ENCODE peak calls at places on chromosomes 5 and 9, in nine cellular contexts. One of them, this sample, is unnamed.
A peak's percentile ranks its signal among the peaks of the same experiment; 100 is the strongest.

GRCh38 chr5:176818391-176819098 is 8.2 kb downstream of the UNC5A start:
- DNase-seq in PC-3: no peak
- DNase-seq in coronary artery: no peak
- DNase-seq in AG04450: no peak
- DNase-seq in GM23338: no peak
- DNase-seq in heart right ventricle: no peak
- DNase-seq in right lobe of liver: no peak
- DNase-seq in OCI-LY7: no peak
- DNase-seq in cardiac fibroblast: no peak
- DNase-seq in this sample: no peak

GRCh38 chr5:77181596-77182304 is 28.7 kb upstream of the PDE8B start:
- DNase-seq in AG04450: no peak
- DNase-seq in heart right ventricle: no peak
- DNase-seq in GM23338: no peak
- DNase-seq in OCI-LY7: no peak
- DNase-seq in cardiac fibroblast: no peak
- DNase-seq in right lobe of liver: no peak
- DNase-seq in coronary artery: no peak
- DNase-seq in PC-3: no peak
- DNase-seq in this sample: no peak

GRCh38 chr9:111937781-111938426 is 41.3 kb downstream of the UGCG start:
- DNase-seq in AG04450: no peak
- DNase-seq in right lobe of liver: peak; percentile 61
- DNase-seq in coronary artery: no peak
- DNase-seq in PC-3: no peak
- DNase-seq in OCI-LY7: no peak
- DNase-seq in GM23338: no peak
- DNase-seq in cardiac fibroblast: peak; percentile 89
- DNase-seq in heart right ventricle: peak; percentile 16
- DNase-seq in this sample: peak; percentile 66

GRCh38 chr9:133221177-133221809 is 12.2 kb upstream of the OBP2B start:
- DNase-seq in right lobe of liver: no peak
- DNase-seq in cardiac fibroblast: no peak
- DNase-seq in PC-3: no peak
- DNase-seq in AG04450: no peak
- DNase-seq in coronary artery: no peak
- DNase-seq in GM23338: no peak
- DNase-seq in heart right ventricle: no peak
- DNase-seq in OCI-LY7: no peak
- DNase-seq in this sample: no peak

GRCh38 chr5:25744908-25745307 is 1100.1 kb upstream of the CDH10 start:
- DNase-seq in OCI-LY7: no peak
- DNase-seq in GM23338: peak; percentile 24
- DNase-seq in PC-3: no peak
- DNase-seq in AG04450: no peak
- DNase-seq in cardiac fibroblast: no peak
- DNase-seq in right lobe of liver: no peak
- DNase-seq in heart right ventricle: no peak
- DNase-seq in coronary artery: no peak
- DNase-seq in this sample: no peak

GRCh38 chr9:87387351-87388055 is 110.2 kb upstream of the DAPK1 start:
- DNase-seq in coronary artery: no peak
- DNase-seq in AG04450: no peak
- DNase-seq in cardiac fibroblast: peak; percentile 25
- DNase-seq in GM23338: no peak
- DNase-seq in OCI-LY7: no peak
- DNase-seq in heart right ventricle: no peak
- DNase-seq in right lobe of liver: no peak
- DNase-seq in PC-3: no peak
- DNase-seq in this sample: no peak

GRCh38 chr9:79975471-79976316 is 403.9 kb downstream of the TLE4 start:
- DNase-seq in PC-3: no peak
- DNase-seq in OCI-LY7: no peak
- DNase-seq in AG04450: no peak
- DNase-seq in coronary artery: no peak
- DNase-seq in GM23338: peak; percentile 19
- DNase-seq in cardiac fibroblast: no peak
- DNase-seq in right lobe of liver: no peak
- DNase-seq in heart right ventricle: no peak
- DNase-seq in this sample: no peak

GRCh38 chr5:13524931-13525330 is 419.6 kb downstream of the DNAH5 start:
- DNase-seq in right lobe of liver: no peak
- DNase-seq in GM23338: no peak
- DNase-seq in coronary artery: no peak
- DNase-seq in AG04450: no peak
- DNase-seq in PC-3: no peak
- DNase-seq in heart right ventricle: no peak
- DNase-seq in cardiac fibroblast: no peak
- DNase-seq in OCI-LY7: no peak
- DNase-seq in this sample: no peak

GRCh38 chr9:130268521-130269131 is 3.1 kb downstream of the HMCN2 start:
- DNase-seq in GM23338: peak; percentile 76
- DNase-seq in AG04450: no peak
- DNase-seq in right lobe of liver: no peak
- DNase-seq in cardiac fibroblast: no peak
- DNase-seq in OCI-LY7: no peak
- DNase-seq in coronary artery: no peak
- DNase-seq in PC-3: no peak
- DNase-seq in heart right ventricle: no peak
- DNase-seq in this sample: no peak

GRCh38 chr9:110198357-110198756 is 9.6 kb downstream of the C9orf152 start:
- DNase-seq in cardiac fibroblast: no peak
- DNase-seq in PC-3: no peak
- DNase-seq in AG04450: no peak
- DNase-seq in coronary artery: no peak
- DNase-seq in OCI-LY7: no peak
- DNase-seq in heart right ventricle: no peak
- DNase-seq in right lobe of liver: no peak
- DNase-seq in GM23338: no peak
- DNase-seq in this sample: no peak

GRCh38 chr5:83914199-83914598 is 193.5 kb upstream of the HAPLN1 start:
- DNase-seq in AG04450: no peak
- DNase-seq in PC-3: no peak
- DNase-seq in coronary artery: no peak
- DNase-seq in right lobe of liver: no peak
- DNase-seq in OCI-LY7: no peak
- DNase-seq in heart right ventricle: no peak
- DNase-seq in cardiac fibroblast: peak; percentile 67
- DNase-seq in GM23338: no peak
- DNase-seq in this sample: no peak

GRCh38 chr5:102561894-102562760 is 63.3 kb upstream of the SLCO6A1 start:
- DNase-seq in PC-3: peak; percentile 71
- DNase-seq in coronary artery: no peak
- DNase-seq in GM23338: peak; percentile 91
- DNase-seq in right lobe of liver: no peak
- DNase-seq in cardiac fibroblast: peak; percentile 61
- DNase-seq in AG04450: no peak
- DNase-seq in heart right ventricle: peak; percentile 5
- DNase-seq in OCI-LY7: peak; percentile 16
- DNase-seq in this sample: peak; percentile 30

GRCh38 chr9:137462396-137463193 is 3.5 kb upstream of the NSMF start:
- DNase-seq in coronary artery: peak; percentile 72
- DNase-seq in cardiac fibroblast: no peak
- DNase-seq in heart right ventricle: no peak
- DNase-seq in AG04450: no peak
- DNase-seq in GM23338: no peak
- DNase-seq in PC-3: no peak
- DNase-seq in right lobe of liver: no peak
- DNase-seq in OCI-LY7: no peak
- DNase-seq in this sample: peak; percentile 26

GRCh38 chr9:107545036-107545435 is 55.5 kb upstream of the KLF4 start:
- DNase-seq in GM23338: no peak
- DNase-seq in heart right ventricle: no peak
- DNase-seq in PC-3: no peak
- DNase-seq in coronary artery: no peak
- DNase-seq in right lobe of liver: no peak
- DNase-seq in AG04450: no peak
- DNase-seq in OCI-LY7: no peak
- DNase-seq in cardiac fibroblast: no peak
- DNase-seq in this sample: no peak

GRCh38 chr9:107546859-107547258 is 57.3 kb upstream of the KLF4 start:
- DNase-seq in PC-3: no peak
- DNase-seq in cardiac fibroblast: no peak
- DNase-seq in heart right ventricle: no peak
- DNase-seq in right lobe of liver: no peak
- DNase-seq in coronary artery: no peak
- DNase-seq in AG04450: no peak
- DNase-seq in GM23338: no peak
- DNase-seq in OCI-LY7: no peak
- DNase-seq in this sample: no peak

GRCh38 chr9:107547772-107548297 is 58.3 kb upstream of the KLF4 start:
- DNase-seq in right lobe of liver: no peak
- DNase-seq in OCI-LY7: no peak
- DNase-seq in coronary artery: no peak
- DNase-seq in cardiac fibroblast: peak; percentile 19
- DNase-seq in heart right ventricle: peak; percentile 22
- DNase-seq in PC-3: no peak
- DNase-seq in GM23338: no peak
- DNase-seq in AG04450: no peak
- DNase-seq in this sample: no peak

GRCh38 chr9:107547303-107547702 is 57.7 kb upstream of the KLF4 start:
- DNase-seq in right lobe of liver: no peak
- DNase-seq in coronary artery: no peak
- DNase-seq in cardiac fibroblast: no peak
- DNase-seq in AG04450: no peak
- DNase-seq in PC-3: no peak
- DNase-seq in OCI-LY7: no peak
- DNase-seq in heart right ventricle: no peak
- DNase-seq in GM23338: no peak
- DNase-seq in this sample: no peak

DNA sequence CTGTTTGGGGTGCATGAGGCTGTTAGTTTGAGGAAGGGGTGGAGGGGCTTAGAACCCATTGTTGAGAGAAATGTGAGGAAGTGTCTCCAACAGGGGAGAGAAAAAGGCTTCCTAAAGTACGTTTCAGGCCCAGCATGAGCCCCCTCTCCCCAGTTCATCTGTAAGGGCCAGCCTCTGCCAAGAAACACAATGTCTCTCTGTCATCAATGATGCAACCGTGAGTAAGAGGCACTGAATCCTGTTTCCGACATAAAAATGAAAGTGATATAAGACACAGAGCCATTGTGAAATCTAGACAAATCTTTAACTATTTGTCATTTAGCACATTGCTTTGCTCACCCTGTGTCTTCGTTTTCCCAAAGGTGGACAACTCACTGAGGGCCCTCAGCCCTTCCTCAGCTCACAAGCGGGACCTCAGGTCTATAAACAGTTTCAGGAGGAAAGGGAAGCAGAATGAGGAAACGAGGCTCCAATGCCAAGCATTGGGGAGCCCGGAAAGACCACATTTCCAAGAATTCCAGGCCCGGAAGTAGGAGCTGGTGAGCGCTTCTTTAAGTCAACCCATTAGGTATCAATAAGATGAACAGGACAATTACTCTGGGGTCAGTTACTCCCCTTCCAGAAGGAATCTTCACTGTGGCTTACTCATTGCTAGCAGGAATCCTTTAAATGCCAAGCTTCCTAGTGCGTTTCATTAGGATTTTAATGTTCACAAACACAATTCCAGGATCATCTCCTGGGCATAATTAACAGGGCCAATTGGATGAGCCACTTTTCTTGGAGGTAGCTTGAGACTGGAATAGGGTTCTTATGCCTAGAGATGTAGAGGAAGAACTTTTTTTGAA is 59.0 kb upstream of the KLF4 start:
- DNase-seq in GM23338: no peak
- DNase-seq in coronary artery: no peak
- DNase-seq in PC-3: peak; percentile 89
- DNase-seq in heart right ventricle: peak; percentile 49
- DNase-seq in OCI-LY7: no peak
- DNase-seq in cardiac fibroblast: peak; percentile 98
- DNase-seq in AG04450: peak; percentile 61
- DNase-seq in right lobe of liver: no peak
- DNase-seq in this sample: no peak
- H3K4me3 ChIP-seq in GM23338: no peak overlapping the region
- H3K4me3 ChIP-seq in coronary artery: peak overlapping the region; percentile 53
- H3K4me3 ChIP-seq in PC-3: peak overlapping the region; percentile 45
- H3K4me3 ChIP-seq in heart right ventricle: no peak overlapping the region
- H3K4me3 ChIP-seq in OCI-LY7: no peak overlapping the region
- H3K4me3 ChIP-seq in cardiac fibroblast: peak overlapping the region; percentile 31
- H3K4me3 ChIP-seq in AG04450: peak overlapping the region; percentile 22
- H3K4me3 ChIP-seq in right lobe of liver: no peak overlapping the region
- H3K4me3 ChIP-seq in this sample: no peak overlapping the region

DNA sequence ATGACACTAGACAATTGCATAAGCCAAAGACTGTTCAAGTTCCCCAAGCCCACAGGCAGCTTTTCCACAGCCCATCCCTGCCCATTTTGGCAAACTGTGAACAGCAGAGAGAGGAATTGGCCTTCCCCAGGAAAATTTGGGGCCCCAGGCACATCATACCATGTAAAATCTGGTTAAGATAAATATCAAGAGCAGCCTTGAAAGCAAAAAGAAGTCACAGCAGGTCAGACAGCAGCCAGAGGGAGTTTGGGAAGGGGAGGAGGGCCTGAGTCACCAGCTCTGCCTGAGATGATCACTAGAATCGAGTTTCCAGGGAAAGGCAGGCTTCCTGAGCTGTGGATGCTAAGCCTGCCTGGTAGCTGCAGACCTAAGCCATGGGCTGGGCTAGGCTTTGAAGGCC is 179.2 kb downstream of the RFK start:
- DNase-seq in PC-3: no peak
- DNase-seq in AG04450: peak; percentile 66
- DNase-seq in coronary artery: no peak
- DNase-seq in OCI-LY7: no peak
- DNase-seq in right lobe of liver: no peak
- DNase-seq in GM23338: no peak
- DNase-seq in heart right ventricle: no peak
- DNase-seq in cardiac fibroblast: peak; percentile 66
- DNase-seq in this sample: no peak
- TF ChIP-seq CTCF in PC-3: no peak
- TF ChIP-seq CTCF in AG04450: peak; percentile 30
- TF ChIP-seq CTCF in coronary artery: no peak
- TF ChIP-seq CTCF in OCI-LY7: no peak
- TF ChIP-seq CTCF in right lobe of liver: no peak
- TF ChIP-seq CTCF in GM23338: no peak
- TF ChIP-seq CTCF in heart right ventricle: no peak
- TF ChIP-seq CTCF in cardiac fibroblast: peak; percentile 25
- TF ChIP-seq CTCF in this sample: no peak

GRCh38 chr9:117783828-117784227 is 79.6 kb downstream of the TLR4 start:
- DNase-seq in cardiac fibroblast: no peak
- DNase-seq in OCI-LY7: peak; percentile 72
- DNase-seq in heart right ventricle: no peak
- DNase-seq in PC-3: no peak
- DNase-seq in right lobe of liver: no peak
- DNase-seq in AG04450: no peak
- DNase-seq in GM23338: peak; percentile 6
- DNase-seq in coronary artery: no peak
- DNase-seq in this sample: peak; percentile 29
- H3K4me3 ChIP-seq in cardiac fibroblast: peak overlapping the region; percentile 51
- H3K4me3 ChIP-seq in OCI-LY7: peak overlapping the region; percentile 38
- H3K4me3 ChIP-seq in heart right ventricle: no peak overlapping the region
- H3K4me3 ChIP-seq in PC-3: no peak overlapping the region
- H3K4me3 ChIP-seq in right lobe of liver: peak overlapping the region; percentile 62
- H3K4me3 ChIP-seq in AG04450: no peak overlapping the region
- H3K4me3 ChIP-seq in GM23338: no peak overlapping the region
- H3K4me3 ChIP-seq in coronary artery: peak overlapping the region; percentile 68
- H3K4me3 ChIP-seq in this sample: no peak overlapping the region

DNA sequence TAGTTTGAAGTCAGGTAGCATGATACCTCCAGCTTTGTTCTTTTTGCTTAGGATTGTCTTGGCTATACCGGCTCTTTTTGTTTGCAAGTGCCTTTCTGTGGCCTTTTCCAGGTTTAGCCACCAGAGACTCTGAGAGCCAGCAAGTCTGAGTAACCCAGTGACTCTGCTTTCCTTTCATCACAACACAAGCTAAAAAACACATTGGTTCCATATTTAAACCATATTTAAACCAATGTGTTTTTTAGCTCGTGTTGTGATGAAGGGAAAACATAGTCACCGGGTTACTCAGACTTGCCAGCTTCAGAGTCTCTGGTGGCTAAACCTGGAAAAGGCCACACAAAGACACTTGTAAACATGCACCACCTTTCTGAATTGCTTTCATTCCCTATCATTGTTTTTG is 493.3 kb downstream of the NTRK2 start:
- DNase-seq in right lobe of liver: no peak
- DNase-seq in GM23338: no peak
- DNase-seq in PC-3: no peak
- DNase-seq in cardiac fibroblast: no peak
- DNase-seq in OCI-LY7: no peak
- DNase-seq in coronary artery: no peak
- DNase-seq in AG04450: no peak
- DNase-seq in heart right ventricle: no peak
- DNase-seq in this sample: no peak
- TF ChIP-seq CTCF in right lobe of liver: no peak
- TF ChIP-seq CTCF in GM23338: no peak
- TF ChIP-seq CTCF in PC-3: no peak
- TF ChIP-seq CTCF in cardiac fibroblast: no peak
- TF ChIP-seq CTCF in OCI-LY7: no peak
- TF ChIP-seq CTCF in coronary artery: no peak
- TF ChIP-seq CTCF in AG04450: no peak
- TF ChIP-seq CTCF in heart right ventricle: no peak
- TF ChIP-seq CTCF in this sample: no peak